ENCODE peak calls at places on chromosomes 3 and 15, in five cellular contexts. One of them, this sample, is unnamed.

GRCh38 chr3:171306631-171307030 is 153.6 kb downstream of the TNIK start:
- DNase-seq in left ventricle myocardium inferior: peak; percentile 74
- DNase-seq in neuronal stem cell: no peak
- DNase-seq in HEK293T: peak; percentile 31
- DNase-seq in BE2C: no peak
- DNase-seq in this sample: no peak

GRCh38 chr15:99925661-99926461 is 192.6 kb upstream of the LYSMD4 start:
- DNase-seq in left ventricle myocardium inferior: peak; percentile 62
- DNase-seq in neuronal stem cell: peak; percentile 30
- DNase-seq in HEK293T: no peak
- DNase-seq in BE2C: no peak
- DNase-seq in this sample: peak; percentile 71

GRCh38 chr3:81045976-81046375 is 715.5 kb downstream of the GBE1 start:
- DNase-seq in left ventricle myocardium inferior: no peak
- DNase-seq in neuronal stem cell: no peak
- DNase-seq in HEK293T: no peak
- DNase-seq in BE2C: no peak
- DNase-seq in this sample: no peak

GRCh38 chr3:183518446-183519185 is 36.9 kb downstream of the KLHL6 start:
- DNase-seq in left ventricle myocardium inferior: no peak
- DNase-seq in neuronal stem cell: peak; percentile 57
- DNase-seq in HEK293T: no peak
- DNase-seq in BE2C: no peak
- DNase-seq in this sample: no peak

GRCh38 chr3:126956361-126956760 is 26.6 kb upstream of the PLXNA1 start:
- DNase-seq in left ventricle myocardium inferior: peak; percentile 1
- DNase-seq in neuronal stem cell: no peak
- DNase-seq in HEK293T: no peak
- DNase-seq in BE2C: no peak
- DNase-seq in this sample: no peak

GRCh38 chr15:89095556-89095955 is 7.3 kb downstream of the ABHD2 start:
- DNase-seq in left ventricle myocardium inferior: no peak
- DNase-seq in neuronal stem cell: no peak
- DNase-seq in HEK293T: no peak
- DNase-seq in BE2C: no peak
- DNase-seq in this sample: no peak

GRCh38 chr15:39195988-39196486 is 384.8 kb upstream of the THBS1 start:
- DNase-seq in left ventricle myocardium inferior: no peak
- DNase-seq in neuronal stem cell: no peak
- DNase-seq in HEK293T: no peak
- DNase-seq in BE2C: no peak
- DNase-seq in this sample: no peak

GRCh38 chr3:42728668-42729364 is 26.2 kb upstream of the HHATL start:
- DNase-seq in left ventricle myocardium inferior: no peak
- DNase-seq in neuronal stem cell: no peak
- DNase-seq in HEK293T: no peak
- DNase-seq in BE2C: no peak
- DNase-seq in this sample: no peak

GRCh38 chr3:184333190-184333589 is 4.2 kb upstream of the FAM131A start:
- DNase-seq in left ventricle myocardium inferior: no peak
- DNase-seq in neuronal stem cell: no peak
- DNase-seq in HEK293T: no peak
- DNase-seq in BE2C: no peak
- DNase-seq in this sample: no peak

GRCh38 chr15:78873796-78874761 is 1.4 kb downstream of the MORF4L1 start:
- DNase-seq in left ventricle myocardium inferior: no peak
- DNase-seq in neuronal stem cell: no peak
- DNase-seq in HEK293T: no peak
- DNase-seq in BE2C: no peak
- DNase-seq in this sample: peak; percentile 28